ENCODE peak calls at places on chromosome X, in five cellular contexts. One of them, this sample, is unnamed.

GRCh38 chrX:123961268-123962005 is at the start of gene STAG2:
- DNase-seq in heart left ventricle: peak; percentile 83
- DNase-seq in lung: peak; percentile 69
- DNase-seq in psoas muscle: peak; percentile 83
- DNase-seq in GM20000: peak; percentile 43
- DNase-seq in this sample: peak; percentile 86

GRCh38 chrX:132748909-132749308 is 209.5 kb downstream of the HS6ST2 start:
- DNase-seq in GM20000: no peak
- DNase-seq in psoas muscle: no peak
- DNase-seq in heart left ventricle: no peak
- DNase-seq in lung: no peak
- DNase-seq in this sample: no peak

GRCh38 chrX:149825424-149825823 is 43.7 kb downstream of the MAGEA9 start:
- DNase-seq in lung: no peak
- DNase-seq in psoas muscle: no peak
- DNase-seq in GM20000: no peak
- DNase-seq in heart left ventricle: no peak
- DNase-seq in this sample: no peak

GRCh38 chrX:9897761-9898161 is 69.4 kb upstream of the CLDN34 start:
- DNase-seq in lung: no peak
- DNase-seq in psoas muscle: no peak
- DNase-seq in GM20000: no peak
- DNase-seq in heart left ventricle: no peak
- DNase-seq in this sample: no peak

GRCh38 chrX:30489323-30489722 is 88.2 kb downstream of the TASL start:
- DNase-seq in psoas muscle: no peak
- DNase-seq in lung: no peak
- DNase-seq in GM20000: no peak
- DNase-seq in heart left ventricle: no peak
- DNase-seq in this sample: no peak

GRCh38 chrX:72621619-72622485 is 49.2 kb upstream of the HDAC8 start:
- DNase-seq in psoas muscle: no peak
- DNase-seq in heart left ventricle: no peak
- DNase-seq in lung: no peak
- DNase-seq in GM20000: peak; percentile 1
- DNase-seq in this sample: no peak

GRCh38 chrX:38055170-38055847 is 49.0 kb downstream of the SYTL5 start:
- DNase-seq in psoas muscle: no peak
- DNase-seq in heart left ventricle: peak; percentile 5
- DNase-seq in GM20000: no peak
- DNase-seq in lung: no peak
- DNase-seq in this sample: no peak

GRCh38 chrX:13254076-13254785 is 65.6 kb downstream of the ATXN3L start:
- DNase-seq in heart left ventricle: no peak
- DNase-seq in lung: no peak
- DNase-seq in psoas muscle: no peak
- DNase-seq in GM20000: peak; percentile 32
- DNase-seq in this sample: no peak

GRCh38 chrX:135345328-135345645 is 36.0 kb downstream of the ETDC start:
- DNase-seq in heart left ventricle: peak; percentile 52
- DNase-seq in GM20000: no peak
- DNase-seq in psoas muscle: peak; percentile 72
- DNase-seq in lung: no peak
- DNase-seq in this sample: no peak

GRCh38 chrX:124606724-124607123 is 260.4 kb downstream of the SH2D1A start:
- DNase-seq in heart left ventricle: no peak
- DNase-seq in psoas muscle: no peak
- DNase-seq in GM20000: no peak
- DNase-seq in lung: no peak
- DNase-seq in this sample: no peak

GRCh38 chrX:3520458-3520857 is 174.0 kb upstream of the MXRA5 start:
- DNase-seq in lung: no peak
- DNase-seq in heart left ventricle: no peak
- DNase-seq in GM20000: no peak
- DNase-seq in psoas muscle: no peak
- DNase-seq in this sample: no peak

GRCh38 chrX:66130469-66130868 is 33.6 kb upstream of the HEPH start:
- DNase-seq in psoas muscle: no peak
- DNase-seq in GM20000: no peak
- DNase-seq in lung: no peak
- DNase-seq in heart left ventricle: no peak
- DNase-seq in this sample: no peak

GRCh38 chrX:135327299-135327698 is 18.0 kb downstream of the ETDC start:
- DNase-seq in lung: no peak
- DNase-seq in heart left ventricle: no peak
- DNase-seq in psoas muscle: no peak
- DNase-seq in GM20000: no peak
- DNase-seq in this sample: no peak

GRCh38 chrX:48539345-48540014 is at the start of gene TBC1D25:
- DNase-seq in lung: peak; percentile 97
- DNase-seq in heart left ventricle: peak; percentile 95
- DNase-seq in GM20000: peak; percentile 89
- DNase-seq in psoas muscle: peak; percentile 98
- DNase-seq in this sample: peak; percentile 99
- TF ChIP-seq CTCF in lung: no peak
- TF ChIP-seq CTCF in heart left ventricle: peak; percentile 6
- TF ChIP-seq CTCF in GM20000: peak; percentile 40
- TF ChIP-seq CTCF in psoas muscle: peak; percentile 29
- TF ChIP-seq CTCF in this sample: peak; percentile 4

GRCh38 chrX:25432396-25432795 is 416.6 kb upstream of the ARX start:
- DNase-seq in GM20000: no peak
- DNase-seq in psoas muscle: no peak
- DNase-seq in heart left ventricle: no peak
- DNase-seq in lung: no peak
- DNase-seq in this sample: no peak

GRCh38 chrX:25433307-25433706 is 417.5 kb upstream of the ARX start:
- DNase-seq in lung: no peak
- DNase-seq in GM20000: no peak
- DNase-seq in psoas muscle: no peak
- DNase-seq in heart left ventricle: no peak
- DNase-seq in this sample: no peak

GRCh38 chrX:25427873-25428555 is 412.2 kb upstream of the ARX start:
- DNase-seq in psoas muscle: no peak
- DNase-seq in GM20000: no peak
- DNase-seq in heart left ventricle: no peak
- DNase-seq in lung: no peak
- DNase-seq in this sample: no peak
- TF ChIP-seq CTCF in psoas muscle: no peak
- TF ChIP-seq CTCF in GM20000: no peak
- TF ChIP-seq CTCF in heart left ventricle: no peak
- TF ChIP-seq CTCF in lung: no peak
- TF ChIP-seq CTCF in this sample: no peak

GRCh38 chrX:107429090-107429489 is 20.4 kb upstream of the FRMPD3 start:
- DNase-seq in lung: no peak
- DNase-seq in GM20000: no peak
- DNase-seq in heart left ventricle: no peak
- DNase-seq in psoas muscle: no peak
- DNase-seq in this sample: no peak
- TF ChIP-seq CTCF in lung: no peak
- TF ChIP-seq CTCF in GM20000: peak; percentile 9
- TF ChIP-seq CTCF in heart left ventricle: peak; percentile 10
- TF ChIP-seq CTCF in psoas muscle: no peak
- TF ChIP-seq CTCF in this sample: peak; percentile 13

GRCh38 chrX:15242899-15243555 is 26.9 kb downstream of the ASB9 start:
- DNase-seq in heart left ventricle: peak; percentile 6
- DNase-seq in GM20000: peak; percentile 52
- DNase-seq in psoas muscle: no peak
- DNase-seq in lung: no peak
- DNase-seq in this sample: no peak
- TF ChIP-seq CTCF in heart left ventricle: peak; percentile 34
- TF ChIP-seq CTCF in GM20000: no peak
- TF ChIP-seq CTCF in psoas muscle: peak; percentile 59
- TF ChIP-seq CTCF in lung: peak; percentile 26
- TF ChIP-seq CTCF in this sample: peak; percentile 36

GRCh38 chrX:16416588-16416987 is 233.4 kb upstream of the S100G start:
- DNase-seq in psoas muscle: no peak
- DNase-seq in lung: no peak
- DNase-seq in GM20000: no peak
- DNase-seq in heart left ventricle: no peak
- DNase-seq in this sample: no peak
- TF ChIP-seq CTCF in psoas muscle: no peak
- TF ChIP-seq CTCF in lung: no peak
- TF ChIP-seq CTCF in GM20000: no peak
- TF ChIP-seq CTCF in heart left ventricle: no peak
- TF ChIP-seq CTCF in this sample: no peak

GRCh38 chrX:119273807-119274192 is 37.7 kb downstream of the PGRMC1 start:
- DNase-seq in GM20000: no peak
- DNase-seq in heart left ventricle: no peak
- DNase-seq in lung: no peak
- DNase-seq in psoas muscle: no peak
- DNase-seq in this sample: no peak

GRCh38 chrX:119272882-119273806 is 37.1 kb downstream of the PGRMC1 start:
- DNase-seq in psoas muscle: peak; percentile 65
- DNase-seq in heart left ventricle: peak; percentile 11
- DNase-seq in GM20000: peak; percentile 59
- DNase-seq in lung: no peak
- DNase-seq in this sample: peak; percentile 67
- TF ChIP-seq CTCF in psoas muscle: peak; percentile 16
- TF ChIP-seq CTCF in heart left ventricle: peak; percentile 11
- TF ChIP-seq CTCF in GM20000: peak; percentile 1
- TF ChIP-seq CTCF in lung: no peak
- TF ChIP-seq CTCF in this sample: no peak

DNA sequence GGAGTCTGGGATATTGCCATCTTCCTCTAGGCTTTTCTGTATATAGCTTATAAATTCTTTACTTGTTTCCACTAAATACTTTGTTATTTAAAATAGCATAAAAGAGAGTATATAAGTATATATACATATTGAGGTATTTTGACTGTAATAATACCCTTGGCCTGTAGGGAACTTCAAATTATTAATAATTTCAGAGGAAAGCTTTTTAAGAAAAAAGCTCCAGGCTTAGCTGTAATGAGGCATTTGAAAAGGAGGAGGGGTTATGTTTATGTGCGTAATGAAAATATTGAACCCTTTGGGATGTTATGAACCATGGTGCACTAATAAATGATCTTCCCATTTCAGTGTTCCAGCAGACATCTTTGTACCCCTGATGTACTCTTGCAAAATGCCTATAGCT is 578.1 kb downstream of the RPA4 start:
- DNase-seq in psoas muscle: no peak
- DNase-seq in GM20000: no peak
- DNase-seq in lung: no peak
- DNase-seq in heart left ventricle: no peak
- DNase-seq in this sample: no peak
- TF ChIP-seq CTCF in psoas muscle: no peak
- TF ChIP-seq CTCF in GM20000: no peak
- TF ChIP-seq CTCF in lung: no peak
- TF ChIP-seq CTCF in heart left ventricle: no peak
- TF ChIP-seq CTCF in this sample: no peak

GRCh38 chrX:22666441-22666840 is 333.3 kb upstream of the DDX53 start:
- DNase-seq in psoas muscle: no peak
- DNase-seq in lung: no peak
- DNase-seq in GM20000: peak; percentile 8
- DNase-seq in heart left ventricle: no peak
- DNase-seq in this sample: no peak
- TF ChIP-seq CTCF in psoas muscle: no peak
- TF ChIP-seq CTCF in lung: no peak
- TF ChIP-seq CTCF in GM20000: peak; percentile 11
- TF ChIP-seq CTCF in heart left ventricle: no peak
- TF ChIP-seq CTCF in this sample: no peak

This sample was measured in kidney.